ENCODE peak calls at places on chromosome 4, in seven cellular contexts. One of them, this sample, is unnamed.
A peak's percentile ranks its signal among the peaks of the same experiment; 100 is the strongest.

GRCh38 chr4:171932238-171932637 is 119.0 kb downstream of the GALNTL6 start:
- DNase-seq in SK-N-SH: no peak
- DNase-seq in GM23248: no peak
- DNase-seq in OCI-LY7: no peak
- DNase-seq in GM23338: no peak
- DNase-seq in HCT116: no peak
- DNase-seq in neural progenitor cell: no peak
- DNase-seq in this sample: no peak

GRCh38 chr4:13367244-13367643 is 116.9 kb downstream of the RAB28 start:
- DNase-seq in GM23338: no peak
- DNase-seq in neural progenitor cell: no peak
- DNase-seq in GM23248: no peak
- DNase-seq in OCI-LY7: no peak
- DNase-seq in SK-N-SH: no peak
- DNase-seq in HCT116: no peak
- DNase-seq in this sample: no peak

GRCh38 chr4:113882668-113883067 is 96.8 kb downstream of the ARSJ start:
- DNase-seq in SK-N-SH: no peak
- DNase-seq in neural progenitor cell: no peak
- DNase-seq in HCT116: no peak
- DNase-seq in GM23248: no peak
- DNase-seq in GM23338: no peak
- DNase-seq in OCI-LY7: no peak
- DNase-seq in this sample: peak; percentile 5

GRCh38 chr4:114087596-114088230 is 108.3 kb upstream of the ARSJ start:
- DNase-seq in SK-N-SH: no peak
- DNase-seq in HCT116: no peak
- DNase-seq in neural progenitor cell: no peak
- DNase-seq in OCI-LY7: no peak
- DNase-seq in GM23248: peak; percentile 83
- DNase-seq in GM23338: no peak
- DNase-seq in this sample: no peak

GRCh38 chr4:110287130-110287529 is 88.7 kb upstream of the ELOVL6 start:
- DNase-seq in SK-N-SH: no peak
- DNase-seq in GM23338: no peak
- DNase-seq in GM23248: peak; percentile 94
- DNase-seq in neural progenitor cell: no peak
- DNase-seq in OCI-LY7: no peak
- DNase-seq in HCT116: peak; percentile 44
- DNase-seq in this sample: peak; percentile 84

GRCh38 chr4:170122252-170122651 is 32.5 kb upstream of the AADAT start:
- DNase-seq in SK-N-SH: no peak
- DNase-seq in GM23248: no peak
- DNase-seq in GM23338: no peak
- DNase-seq in neural progenitor cell: no peak
- DNase-seq in HCT116: no peak
- DNase-seq in OCI-LY7: no peak
- DNase-seq in this sample: peak; percentile 44

GRCh38 chr4:24278693-24279092 is 305.7 kb downstream of the DHX15 start:
- DNase-seq in OCI-LY7: no peak
- DNase-seq in GM23338: no peak
- DNase-seq in neural progenitor cell: no peak
- DNase-seq in GM23248: no peak
- DNase-seq in SK-N-SH: no peak
- DNase-seq in HCT116: no peak
- DNase-seq in this sample: no peak

GRCh38 chr4:105088110-105088879 is 58.4 kb upstream of the TET2 start:
- DNase-seq in GM23248: peak; percentile 92
- DNase-seq in neural progenitor cell: peak; percentile 7
- DNase-seq in HCT116: no peak
- DNase-seq in OCI-LY7: no peak
- DNase-seq in GM23338: peak; percentile 62
- DNase-seq in SK-N-SH: no peak
- DNase-seq in this sample: peak; percentile 15

GRCh38 chr4:91113130-91113706 is 986.0 kb downstream of the CCSER1 start:
- DNase-seq in neural progenitor cell: peak; percentile 49
- DNase-seq in SK-N-SH: peak; percentile 28
- DNase-seq in HCT116: peak; percentile 28
- DNase-seq in GM23248: peak; percentile 20
- DNase-seq in OCI-LY7: peak; percentile 10
- DNase-seq in GM23338: peak; percentile 82
- DNase-seq in this sample: peak; percentile 50

GRCh38 chr4:101019941-101020401 is 327.4 kb downstream of the PPP3CA start:
- DNase-seq in OCI-LY7: no peak
- DNase-seq in SK-N-SH: no peak
- DNase-seq in GM23248: no peak
- DNase-seq in GM23338: peak; percentile 15
- DNase-seq in neural progenitor cell: no peak
- DNase-seq in HCT116: peak; percentile 90
- DNase-seq in this sample: peak; percentile 70

GRCh38 chr4:26826721-26827120 is 33.9 kb upstream of the STIM2 start:
- DNase-seq in GM23248: no peak
- DNase-seq in HCT116: no peak
- DNase-seq in GM23338: no peak
- DNase-seq in OCI-LY7: peak; percentile 96
- DNase-seq in SK-N-SH: no peak
- DNase-seq in neural progenitor cell: no peak
- DNase-seq in this sample: no peak

GRCh38 chr4:161916010-161916409 is 247.8 kb downstream of the FSTL5 start:
- DNase-seq in SK-N-SH: no peak
- DNase-seq in HCT116: no peak
- DNase-seq in GM23338: no peak
- DNase-seq in neural progenitor cell: no peak
- DNase-seq in GM23248: no peak
- DNase-seq in OCI-LY7: no peak
- DNase-seq in this sample: no peak

GRCh38 chr4:150176559-150176958 is 98.3 kb downstream of the DCLK2 start:
- DNase-seq in OCI-LY7: no peak
- DNase-seq in GM23338: no peak
- DNase-seq in neural progenitor cell: no peak
- DNase-seq in GM23248: peak; percentile 32
- DNase-seq in SK-N-SH: peak; percentile 34
- DNase-seq in HCT116: no peak
- DNase-seq in this sample: no peak

GRCh38 chr4:120026853-120027252 is 39.8 kb downstream of the MAD2L1 start:
- DNase-seq in GM23338: no peak
- DNase-seq in OCI-LY7: no peak
- DNase-seq in neural progenitor cell: no peak
- DNase-seq in SK-N-SH: no peak
- DNase-seq in GM23248: no peak
- DNase-seq in HCT116: no peak
- DNase-seq in this sample: no peak

GRCh38 chr4:72525938-72526337 is 43.1 kb downstream of the ADAMTS3 start:
- DNase-seq in OCI-LY7: no peak
- DNase-seq in GM23338: no peak
- DNase-seq in neural progenitor cell: no peak
- DNase-seq in HCT116: no peak
- DNase-seq in SK-N-SH: no peak
- DNase-seq in GM23248: peak; percentile 50
- DNase-seq in this sample: no peak

GRCh38 chr4:183100827-183101226 is 1.8 kb downstream of the WWC2 start:
- DNase-seq in GM23248: no peak
- DNase-seq in SK-N-SH: no peak
- DNase-seq in GM23338: no peak
- DNase-seq in OCI-LY7: no peak
- DNase-seq in neural progenitor cell: peak; percentile 28
- DNase-seq in HCT116: no peak
- DNase-seq in this sample: peak; percentile 16

GRCh38 chr4:37652747-37653527 is 33.2 kb downstream of the RELL1 start:
- DNase-seq in SK-N-SH: no peak
- DNase-seq in neural progenitor cell: no peak
- DNase-seq in GM23248: no peak
- DNase-seq in HCT116: no peak
- DNase-seq in OCI-LY7: no peak
- DNase-seq in GM23338: no peak
- DNase-seq in this sample: no peak

GRCh38 chr4:156970501-156971167 is 965 bp downstream of the PDGFC start:
- DNase-seq in OCI-LY7: no peak
- DNase-seq in neural progenitor cell: peak; percentile 78
- DNase-seq in GM23248: peak; percentile 91
- DNase-seq in HCT116: no peak
- DNase-seq in GM23338: peak; percentile 72
- DNase-seq in SK-N-SH: peak; percentile 68
- DNase-seq in this sample: peak; percentile 56
- TF ChIP-seq EZH2phosphoT487 in OCI-LY7: no peak
- TF ChIP-seq EZH2phosphoT487 in neural progenitor cell: no peak
- TF ChIP-seq EZH2phosphoT487 in GM23248: no peak
- TF ChIP-seq EZH2phosphoT487 in HCT116: no peak
- TF ChIP-seq EZH2phosphoT487 in GM23338: no peak
- TF ChIP-seq EZH2phosphoT487 in SK-N-SH: no peak
- TF ChIP-seq EZH2phosphoT487 in this sample: no peak

GRCh38 chr4:22689428-22689827 is 3.3 kb upstream of the GBA3 start:
- DNase-seq in OCI-LY7: no peak
- DNase-seq in GM23338: no peak
- DNase-seq in GM23248: no peak
- DNase-seq in HCT116: no peak
- DNase-seq in SK-N-SH: no peak
- DNase-seq in neural progenitor cell: no peak
- DNase-seq in this sample: no peak

GRCh38 chr4:22688236-22688635 is 4.5 kb upstream of the GBA3 start:
- DNase-seq in neural progenitor cell: no peak
- DNase-seq in HCT116: no peak
- DNase-seq in OCI-LY7: no peak
- DNase-seq in GM23248: peak; percentile 47
- DNase-seq in GM23338: no peak
- DNase-seq in SK-N-SH: no peak
- DNase-seq in this sample: no peak

DNA sequence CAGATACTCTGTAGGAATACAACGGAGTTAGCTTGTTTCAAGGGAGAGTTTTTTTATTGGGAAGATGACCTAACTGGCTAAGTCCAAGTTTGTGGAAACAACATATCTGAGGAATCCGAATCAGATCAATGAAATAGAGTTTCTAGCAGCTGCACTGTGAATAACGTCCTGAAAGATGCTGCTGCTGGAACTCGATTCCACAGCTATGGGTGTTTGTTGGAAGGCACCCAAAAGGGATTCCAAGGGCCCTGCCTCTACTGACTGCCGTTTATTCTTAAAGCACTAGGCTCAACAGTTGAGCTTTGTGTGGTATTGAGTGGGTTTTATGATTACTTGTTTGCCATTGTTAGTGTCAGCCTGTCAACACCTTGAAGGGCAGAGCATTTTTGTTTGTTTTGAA is 6.6 kb upstream of the GBA3 start:
- DNase-seq in SK-N-SH: no peak
- DNase-seq in GM23248: peak; percentile 4
- DNase-seq in HCT116: no peak
- DNase-seq in neural progenitor cell: no peak
- DNase-seq in GM23338: no peak
- DNase-seq in OCI-LY7: no peak
- DNase-seq in this sample: no peak
- TF ChIP-seq EZH2phosphoT487 in SK-N-SH: no peak
- TF ChIP-seq EZH2phosphoT487 in GM23248: no peak
- TF ChIP-seq EZH2phosphoT487 in HCT116: no peak
- TF ChIP-seq EZH2phosphoT487 in neural progenitor cell: no peak
- TF ChIP-seq EZH2phosphoT487 in GM23338: no peak
- TF ChIP-seq EZH2phosphoT487 in OCI-LY7: no peak
- TF ChIP-seq EZH2phosphoT487 in this sample: no peak

DNA sequence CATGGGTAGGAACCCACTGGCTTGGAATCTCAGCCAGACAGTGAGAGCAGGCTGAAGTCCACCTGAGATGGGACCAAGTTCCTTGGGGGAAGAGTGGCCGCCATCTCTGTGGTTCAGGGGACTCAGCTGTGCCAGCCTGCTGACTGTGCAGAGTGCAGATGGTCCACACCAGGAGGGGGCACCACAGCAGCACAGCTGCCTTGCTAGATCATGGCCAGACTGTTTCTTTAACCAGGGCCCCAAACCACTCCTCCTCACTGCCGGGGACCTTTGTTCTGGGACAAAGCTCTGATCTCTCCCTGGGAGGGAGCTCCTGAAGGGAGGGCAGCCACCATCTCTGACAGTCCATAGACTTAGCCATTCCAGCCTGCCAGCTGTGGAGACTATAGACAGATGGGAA is 2189.6 kb downstream of the PCDH7 start:
- DNase-seq in HCT116: no peak
- DNase-seq in OCI-LY7: no peak
- DNase-seq in GM23338: peak; percentile 17
- DNase-seq in neural progenitor cell: peak; percentile 36
- DNase-seq in GM23248: no peak
- DNase-seq in SK-N-SH: no peak
- DNase-seq in this sample: no peak
- TF ChIP-seq EZH2phosphoT487 in HCT116: no peak
- TF ChIP-seq EZH2phosphoT487 in OCI-LY7: no peak
- TF ChIP-seq EZH2phosphoT487 in GM23338: no peak
- TF ChIP-seq EZH2phosphoT487 in neural progenitor cell: no peak
- TF ChIP-seq EZH2phosphoT487 in GM23248: no peak
- TF ChIP-seq EZH2phosphoT487 in SK-N-SH: no peak
- TF ChIP-seq EZH2phosphoT487 in this sample: no peak

DNA sequence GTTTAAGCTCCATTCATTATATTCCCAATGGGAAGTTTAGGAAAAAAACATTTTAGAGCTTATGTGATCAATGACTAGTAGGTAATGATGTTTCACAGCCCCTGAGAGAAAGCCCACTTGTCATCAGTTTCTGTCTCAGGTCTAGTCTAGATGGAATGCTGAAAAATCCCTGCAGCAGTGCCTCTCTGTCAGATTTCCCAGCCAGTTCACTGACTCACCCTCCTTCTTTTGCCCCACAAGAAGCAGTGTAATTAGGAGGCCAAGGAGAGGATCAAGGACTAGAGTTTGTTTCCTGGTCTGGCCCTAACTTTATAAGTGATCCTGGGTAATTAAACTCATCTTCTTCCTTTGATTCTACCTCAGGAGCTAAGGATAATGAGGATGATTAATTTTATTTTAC is 118.7 kb upstream of the ANXA3 start:
- DNase-seq in neural progenitor cell: peak; percentile 28
- DNase-seq in GM23338: no peak
- DNase-seq in OCI-LY7: no peak
- DNase-seq in GM23248: peak; percentile 80
- DNase-seq in SK-N-SH: no peak
- DNase-seq in HCT116: no peak
- DNase-seq in this sample: no peak
- TF ChIP-seq EZH2phosphoT487 in neural progenitor cell: no peak
- TF ChIP-seq EZH2phosphoT487 in GM23338: no peak
- TF ChIP-seq EZH2phosphoT487 in OCI-LY7: no peak
- TF ChIP-seq EZH2phosphoT487 in GM23248: no peak
- TF ChIP-seq EZH2phosphoT487 in SK-N-SH: no peak
- TF ChIP-seq EZH2phosphoT487 in HCT116: no peak
- TF ChIP-seq EZH2phosphoT487 in this sample: no peak

GRCh38 chr4:65825121-65825520 is 154.8 kb upstream of the EPHA5 start:
- DNase-seq in neural progenitor cell: no peak
- DNase-seq in SK-N-SH: no peak
- DNase-seq in GM23248: no peak
- DNase-seq in GM23338: no peak
- DNase-seq in HCT116: no peak
- DNase-seq in OCI-LY7: no peak
- DNase-seq in this sample: peak; percentile 91
- TF ChIP-seq EZH2phosphoT487 in neural progenitor cell: no peak
- TF ChIP-seq EZH2phosphoT487 in SK-N-SH: no peak
- TF ChIP-seq EZH2phosphoT487 in GM23248: no peak
- TF ChIP-seq EZH2phosphoT487 in GM23338: no peak
- TF ChIP-seq EZH2phosphoT487 in HCT116: no peak
- TF ChIP-seq EZH2phosphoT487 in OCI-LY7: no peak
- TF ChIP-seq EZH2phosphoT487 in this sample: no peak

GRCh38 chr4:154908168-154908567 is 127.1 kb downstream of the RBM46 start:
- DNase-seq in OCI-LY7: no peak
- DNase-seq in SK-N-SH: no peak
- DNase-seq in neural progenitor cell: no peak
- DNase-seq in GM23248: peak; percentile 64
- DNase-seq in HCT116: no peak
- DNase-seq in GM23338: no peak
- DNase-seq in this sample: peak; percentile 87
- TF ChIP-seq EZH2phosphoT487 in OCI-LY7: no peak
- TF ChIP-seq EZH2phosphoT487 in SK-N-SH: no peak
- TF ChIP-seq EZH2phosphoT487 in neural progenitor cell: no peak
- TF ChIP-seq EZH2phosphoT487 in GM23248: no peak
- TF ChIP-seq EZH2phosphoT487 in HCT116: no peak
- TF ChIP-seq EZH2phosphoT487 in GM23338: no peak
- TF ChIP-seq EZH2phosphoT487 in this sample: peak; percentile 70

GRCh38 chr4:88759039-88759631 is 61.5 kb upstream of the NAP1L5 start:
- DNase-seq in SK-N-SH: peak; percentile 32
- DNase-seq in GM23248: peak; percentile 45
- DNase-seq in neural progenitor cell: peak; percentile 65
- DNase-seq in GM23338: peak; percentile 64
- DNase-seq in OCI-LY7: no peak
- DNase-seq in HCT116: no peak
- DNase-seq in this sample: no peak
- TF ChIP-seq EZH2phosphoT487 in SK-N-SH: no peak
- TF ChIP-seq EZH2phosphoT487 in GM23248: no peak
- TF ChIP-seq EZH2phosphoT487 in neural progenitor cell: no peak
- TF ChIP-seq EZH2phosphoT487 in GM23338: no peak
- TF ChIP-seq EZH2phosphoT487 in OCI-LY7: no peak
- TF ChIP-seq EZH2phosphoT487 in HCT116: no peak
- TF ChIP-seq EZH2phosphoT487 in this sample: no peak